ENCODE peak calls at places on chromosomes 7 and 10, in five cellular contexts. W, G, I, V and A are unnamed samples.

GRCh38 chr7:74658171-74659004 is 870 bp downstream of the GTF2I start:
- DNase-seq in V (peak), G (peak), W (peak), I (peak), A (peak)

GRCh38 chr10:11893749-11894278 is 70.7 kb downstream of the PROSER2 start:
- DNase-seq in V (no peak), G (no peak), I (no peak), W (no peak), A (no peak)

GRCh38 chr7:117731455-117731854 is 141.8 kb downstream of the CTTNBP2 start:
- DNase-seq in W (no peak), I (no peak), V (no peak), G (no peak), A (peak)

GRCh38 chr10:59971915-59972314 is 65.6 kb upstream of the CCDC6 start:
- DNase-seq in I (peak), V (peak), W (peak), G (no peak), A (no peak)

GRCh38 chr7:89316584-89316983 is 521.0 kb upstream of the TEX47 start:
- DNase-seq in V (no peak), W (no peak), G (no peak), I (no peak), A (no peak)

GRCh38 chr10:69576334-69577011 is 3.3 kb upstream of the NEUROG3 start:
- DNase-seq in G (no peak), W (no peak), V (no peak), I (peak), A (no peak)

GRCh38 chr7:35805876-35806275 is 5.0 kb downstream of the SEPTIN7 start:
- DNase-seq in V (no peak), W (no peak), G (no peak), I (no peak), A (peak)

GRCh38 chr7:147298611-147299043 is 1182.0 kb downstream of the CNTNAP2 start:
- DNase-seq in I (no peak), G (no peak), V (no peak), W (no peak), A (no peak)

GRCh38 chr7:22372863-22373262 is 15.9 kb upstream of the RAPGEF5 start:
- DNase-seq in W (peak), G (no peak), I (no peak), V (no peak), A (no peak)

GRCh38 chr10:35640474-35640873 is 1.6 kb downstream of the FZD8 start:
- DNase-seq in I (peak), W (peak), V (peak), G (peak), A (no peak)

GRCh38 chr10:29877798-29878491 is 181.4 kb downstream of the JCAD start:
- DNase-seq in V (no peak), I (no peak), W (no peak), G (no peak), A (no peak)

GRCh38 chr10:71974489-71975011 is 10.4 kb downstream of the CHST3 start:
- DNase-seq in W (peak), G (no peak), I (no peak), V (no peak), A (no peak)